ENCODE peak calls at places on chromosomes 3 and 15, in four cellular contexts. I is A549, V is HepG2, W is upper lobe of left lung. E is an unnamed sample.

GRCh38 chr3:2948882-2949281 is 161.3 kb downstream of the IL5RA start:
- DNase-seq in I (no peak), V (no peak), W (no peak), E (no peak)

GRCh38 chr15:85150130-85150480 is 168.4 kb downstream of the PDE8A start:
- DNase-seq in I (no peak), V (no peak), W (no peak), E (no peak)

GRCh38 chr3:111874177-111874820 is 15.2 kb downstream of the PHLDB2 start:
- DNase-seq in I (peak), V (peak), W (no peak), E (no peak)

GRCh38 chr3:111714305-111714704 is 119.2 kb upstream of the ZBED2 start:
- DNase-seq in I (no peak), V (no peak), W (no peak), E (no peak)

GRCh38 chr3:102225407-102226132 is 209.2 kb upstream of the ZPLD1 start:
- DNase-seq in I (peak), V (peak), W (no peak), E (no peak)

GRCh38 chr15:68877626-68878025 is 52.7 kb upstream of the SPESP1 start:
- DNase-seq in I (no peak), V (no peak), W (no peak), E (no peak)

GRCh38 chr3:72255736-72256559 is 471.0 kb upstream of the PROK2 start:
- DNase-seq in I (no peak), V (no peak), W (peak), E (no peak)

GRCh38 chr3:4813855-4814254 is 165.4 kb upstream of the BHLHE40 start:
- DNase-seq in I (no peak), V (no peak), W (no peak), E (no peak)

GRCh38 chr3:13333236-13333897 is 86.8 kb downstream of the NUP210 start:
- DNase-seq in I (no peak), V (no peak), W (no peak), E (no peak)
- H3K27ac ChIP-seq in I (no peak), V (no peak), W (no peak), E (no peak)

GRCh38 chr3:150722267-150722666 is 18.5 kb upstream of the ERICH6 start:
- DNase-seq in I (no peak), V (no peak), W (no peak), E (no peak)

GRCh38 chr3:150723946-150724345 is 20.2 kb upstream of the ERICH6 start:
- DNase-seq in I (no peak), V (no peak), W (no peak), E (no peak)

GRCh38 chr3:150720444-150720843 is 16.7 kb upstream of the ERICH6 start:
- DNase-seq in I (no peak), V (no peak), W (no peak), E (no peak)

GRCh38 chr3:150725548-150725947 is 21.8 kb upstream of the ERICH6 start:
- DNase-seq in I (peak), V (peak), W (peak), E (no peak)

DNA sequence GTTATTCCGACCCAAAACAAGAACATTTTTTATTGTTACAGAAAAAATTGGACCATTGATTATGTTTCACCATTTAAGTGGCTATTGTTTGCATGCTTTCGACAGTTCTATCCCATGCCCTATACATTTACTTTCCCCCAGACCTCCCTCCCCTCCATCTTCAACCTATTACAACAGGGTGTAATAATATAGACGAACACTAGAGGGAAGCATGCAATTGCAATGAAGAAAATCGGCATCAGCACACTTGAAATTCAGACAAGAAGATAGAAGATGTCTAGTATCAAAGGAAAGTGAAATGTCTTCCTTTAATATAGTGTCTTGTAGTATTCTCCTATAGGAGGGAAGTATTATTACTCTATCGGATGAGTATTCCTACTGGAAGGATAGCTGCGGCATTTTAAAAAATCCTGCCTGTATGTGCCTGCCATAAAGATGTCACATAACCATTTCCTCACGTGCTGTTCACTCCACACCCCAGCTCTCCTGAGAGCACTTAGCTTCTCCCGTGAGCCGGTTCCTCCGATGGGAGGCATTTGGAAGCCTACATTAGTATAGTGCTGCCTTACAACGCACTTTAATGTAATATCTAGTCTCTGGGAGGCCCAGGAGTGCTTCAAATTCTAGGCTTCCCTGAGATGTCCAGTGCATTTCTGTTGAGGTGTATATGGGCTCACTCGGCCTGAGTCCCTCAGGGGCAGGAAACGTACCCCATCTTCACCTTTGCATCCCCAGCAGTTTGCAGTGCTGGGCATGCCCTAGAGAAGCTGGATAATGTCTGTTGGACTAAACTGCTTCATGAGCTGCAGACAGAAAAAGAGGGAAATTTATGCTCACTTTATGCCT is 17.8 kb upstream of the ERICH6 start:
- DNase-seq in I (peak), V (peak), W (no peak), E (no peak)
- H3K4me3 ChIP-seq in I (no peak), V (no peak), W (no peak), E (peak)

GRCh38 chr15:70074380-70074779 is 23.3 kb downstream of the TLE3 start:
- DNase-seq in I (no peak), V (no peak), W (no peak), E (no peak)

GRCh38 chr15:70072479-70072878 is 25.2 kb downstream of the TLE3 start:
- DNase-seq in I (no peak), V (no peak), W (no peak), E (no peak)

GRCh38 chr15:70069716-70070115 is 28.0 kb downstream of the TLE3 start:
- DNase-seq in I (no peak), V (no peak), W (no peak), E (no peak)

GRCh38 chr15:70068783-70069565 is 28.7 kb downstream of the TLE3 start:
- DNase-seq in I (no peak), V (no peak), W (no peak), E (peak)

DNA sequence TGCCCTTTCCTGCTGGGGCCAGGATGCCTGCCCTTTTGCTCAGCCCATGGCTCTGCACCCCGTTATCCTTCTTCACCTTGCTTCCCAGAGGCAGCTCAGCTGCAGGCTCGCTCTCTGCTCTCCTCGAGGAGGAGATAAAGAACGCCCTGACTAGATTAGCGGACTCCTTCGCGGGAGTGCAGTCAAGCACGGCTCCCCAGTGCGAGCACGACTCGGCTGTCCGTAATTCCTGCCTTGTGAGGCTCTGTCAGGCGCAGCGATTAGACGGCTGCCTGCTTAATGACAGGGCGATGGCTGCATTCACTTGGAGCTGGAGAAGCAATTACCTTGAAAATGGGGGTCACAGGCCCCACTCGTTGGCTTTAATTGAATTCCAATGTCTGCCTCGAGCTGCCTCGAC is 25.9 kb downstream of the TLE3 start:
- DNase-seq in I (no peak), V (no peak), W (no peak), E (no peak)
- TF ChIP-seq EP300 in I (no peak), V (no peak), W (no peak), E (no peak)

GRCh38 chr3:127697531-127698240 is 24.9 kb downstream of the ABTB1 start:
- DNase-seq in I (peak), V (peak), W (peak), E (peak)
- H3K27ac ChIP-seq in I (peak), V (no peak), W (peak), E (peak)

DNA sequence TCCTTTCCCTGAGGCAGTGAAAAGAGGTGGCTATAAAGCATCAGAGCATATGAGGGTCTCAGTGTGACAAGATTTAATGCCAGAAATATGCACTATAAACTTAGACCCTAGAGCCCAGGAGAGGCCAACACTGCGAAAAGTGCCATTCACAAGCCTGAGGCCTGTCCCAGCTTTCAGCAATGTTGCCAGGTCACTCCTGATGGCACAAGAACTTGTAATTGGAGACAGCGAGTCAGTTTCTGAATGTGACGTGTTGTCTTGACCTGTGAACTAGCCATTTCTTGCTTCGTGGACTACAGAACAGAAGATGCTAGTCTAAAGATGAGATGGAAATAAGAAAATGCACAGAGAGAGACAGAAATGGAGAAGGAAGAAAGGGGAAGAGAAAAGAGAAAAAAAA is 87.9 kb downstream of the WDR72 start:
- DNase-seq in I (no peak), V (no peak), W (no peak), E (no peak)
- H3K4me3 ChIP-seq in I (no peak), V (no peak), W (no peak), E (no peak)

DNA sequence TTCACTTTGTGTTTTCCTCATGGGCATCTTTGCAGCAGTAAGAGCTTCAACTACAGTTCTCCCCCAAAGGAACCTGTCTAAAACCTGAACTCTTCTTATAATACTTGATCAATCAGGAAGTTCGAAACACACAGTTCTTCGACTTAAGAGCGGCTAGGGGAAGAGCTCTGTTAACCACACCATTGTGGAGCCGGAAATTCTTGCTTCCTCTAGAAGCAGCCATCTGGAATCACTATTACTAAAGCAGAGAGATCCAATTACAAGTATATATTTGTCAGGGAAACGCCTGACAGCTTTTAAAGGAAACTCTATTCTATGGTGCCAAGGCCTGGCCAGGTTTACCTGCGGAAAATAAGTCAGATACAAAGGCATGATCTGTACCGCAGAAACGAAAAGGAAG is 337.4 kb upstream of the CBLB start:
- DNase-seq in I (no peak), V (no peak), W (no peak), E (no peak)
- TF ChIP-seq EP300 in I (no peak), V (no peak), W (no peak), E (no peak)

GRCh38 chr15:89599021-89599420 is 23.8 kb downstream of the TICRR start:
- DNase-seq in I (no peak), V (no peak), W (no peak), E (no peak)
- H3K27ac ChIP-seq in I (no peak), V (no peak), W (no peak), E (no peak)

DNA sequence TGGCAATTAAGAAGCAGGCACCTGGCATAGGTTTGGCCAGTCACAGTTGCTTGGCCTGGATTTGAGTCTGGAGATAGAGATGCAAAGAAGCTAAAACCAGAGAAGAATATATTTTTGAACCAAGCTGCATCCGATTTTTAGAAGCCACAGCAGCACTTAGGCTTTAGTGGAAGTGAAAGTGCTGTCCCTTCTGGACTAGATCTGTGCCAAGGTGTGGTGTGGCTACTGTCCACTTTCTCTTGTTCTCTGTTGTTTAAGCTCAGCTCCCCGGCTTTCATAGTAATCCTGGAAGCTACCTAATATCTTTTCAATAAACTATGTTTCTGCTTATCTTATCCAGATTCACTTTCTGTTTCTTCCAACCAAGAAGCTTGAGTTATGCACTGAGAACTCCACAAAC is 183.4 kb upstream of the THRB start:
- DNase-seq in I (no peak), V (no peak), W (no peak), E (no peak)
- H3K4me3 ChIP-seq in I (no peak), V (no peak), W (no peak), E (no peak)

DNA sequence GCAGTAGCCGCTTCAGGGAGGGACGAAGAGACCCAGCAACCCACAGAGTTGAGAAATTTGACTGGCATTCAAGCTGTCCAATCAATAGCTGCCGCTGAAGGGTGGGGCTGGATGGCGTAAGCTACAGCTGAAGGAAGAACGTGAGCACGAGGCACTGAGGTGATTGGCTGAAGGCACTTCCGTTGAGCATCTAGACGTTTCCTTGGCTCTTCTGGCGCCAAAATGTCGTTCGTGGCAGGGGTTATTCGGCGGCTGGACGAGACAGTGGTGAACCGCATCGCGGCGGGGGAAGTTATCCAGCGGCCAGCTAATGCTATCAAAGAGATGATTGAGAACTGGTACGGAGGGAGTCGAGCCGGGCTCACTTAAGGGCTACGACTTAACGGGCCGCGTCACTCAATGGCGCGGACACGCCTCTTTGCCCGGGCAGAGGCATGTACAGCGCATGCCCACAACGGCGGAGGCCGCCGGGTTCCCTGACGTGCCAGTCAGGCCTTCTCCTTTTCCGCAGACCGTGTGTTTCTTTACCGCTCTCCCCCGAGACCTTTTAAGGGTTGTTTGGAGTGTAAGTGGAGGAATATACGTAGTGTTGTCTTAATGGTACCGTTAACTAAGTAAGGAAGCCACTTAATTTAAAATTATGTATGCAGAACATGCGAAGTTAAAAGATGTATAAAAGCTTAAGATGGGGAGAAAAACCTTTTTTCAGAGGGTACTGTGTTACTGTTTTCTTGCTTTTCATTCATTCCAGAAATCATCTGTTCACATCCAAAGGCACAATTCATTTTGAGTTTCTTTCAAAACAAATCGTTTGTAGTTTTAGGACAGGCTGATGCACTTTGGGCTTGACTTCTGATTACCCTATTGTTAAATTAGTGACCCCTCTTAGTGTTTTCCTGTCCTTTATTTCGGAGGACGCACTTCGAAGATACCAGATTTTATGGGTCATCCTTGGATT is at the start of gene MLH1:
- DNase-seq in I (peak), V (peak), W (peak), E (peak)
- TF ChIP-seq EP300 in I (no peak), V (no peak), W (no peak), E (peak)

DNA sequence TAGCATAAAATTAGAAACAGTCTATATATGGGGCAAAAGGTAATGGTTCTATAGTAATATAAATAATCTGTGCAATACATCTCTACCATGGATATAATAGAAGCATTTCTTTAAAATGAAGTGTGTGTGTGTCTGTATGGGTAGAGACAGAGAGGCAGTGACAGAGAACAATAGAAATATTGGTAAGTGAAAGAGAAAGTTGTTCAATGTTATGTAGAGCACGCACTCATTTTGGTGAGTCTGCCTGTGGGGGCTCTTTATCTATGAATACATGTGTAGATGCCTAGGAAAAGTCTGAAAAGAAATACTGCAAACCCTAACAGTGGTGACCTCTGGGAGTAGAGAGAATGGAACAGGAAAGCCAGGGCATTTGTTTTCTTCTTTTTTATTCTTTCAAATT is 182.6 kb downstream of the STAC start:
- DNase-seq in I (no peak), V (no peak), W (no peak), E (no peak)
- H3K27ac ChIP-seq in I (no peak), V (no peak), W (no peak), E (no peak)

E was measured in ovary.